ENCODE peak calls at places on chromosomes 16 and 17, in seven cellular contexts. One of them, this sample, is unnamed.

GRCh38 chr16:3458278-3458851 is 14.9 kb downstream of the NAA60 start:
- DNase-seq in Peyer's patch: no peak
- DNase-seq in GM20000: no peak
- DNase-seq in H9: no peak
- DNase-seq in activated CD8-positive, alpha-beta T cell treated with anti-CD3 and anti-CD28 coated beads for 36 hours: peak
- DNase-seq in WTC11: peak
- DNase-seq in ovary: peak
- DNase-seq in this sample: no peak

GRCh38 chr16:85445779-85446222 is 167.3 kb upstream of the GSE1 start:
- DNase-seq in Peyer's patch: no peak
- DNase-seq in GM20000: no peak
- DNase-seq in H9: no peak
- DNase-seq in activated CD8-positive, alpha-beta T cell treated with anti-CD3 and anti-CD28 coated beads for 36 hours: no peak
- DNase-seq in WTC11: no peak
- DNase-seq in ovary: no peak
- DNase-seq in this sample: no peak

GRCh38 chr17:10050597-10051101 is 145.6 kb upstream of the RCVRN start:
- DNase-seq in Peyer's patch: no peak
- DNase-seq in GM20000: peak
- DNase-seq in H9: no peak
- DNase-seq in activated CD8-positive, alpha-beta T cell treated with anti-CD3 and anti-CD28 coated beads for 36 hours: peak
- DNase-seq in WTC11: no peak
- DNase-seq in ovary: no peak
- DNase-seq in this sample: no peak

GRCh38 chr17:7634384-7634783 is 4.4 kb downstream of the SHBG start:
- DNase-seq in Peyer's patch: no peak
- DNase-seq in GM20000: no peak
- DNase-seq in H9: peak
- DNase-seq in activated CD8-positive, alpha-beta T cell treated with anti-CD3 and anti-CD28 coated beads for 36 hours: peak
- DNase-seq in WTC11: peak
- DNase-seq in ovary: peak
- DNase-seq in this sample: no peak

GRCh38 chr16:78432451-78432850 is 333.0 kb downstream of the WWOX start:
- DNase-seq in Peyer's patch: no peak
- DNase-seq in GM20000: no peak
- DNase-seq in H9: no peak
- DNase-seq in activated CD8-positive, alpha-beta T cell treated with anti-CD3 and anti-CD28 coated beads for 36 hours: no peak
- DNase-seq in WTC11: no peak
- DNase-seq in ovary: no peak
- DNase-seq in this sample: no peak

GRCh38 chr16:89123001-89123830 is 29.6 kb downstream of the ACSF3 start:
- DNase-seq in Peyer's patch: no peak
- DNase-seq in GM20000: no peak
- DNase-seq in H9: no peak
- DNase-seq in activated CD8-positive, alpha-beta T cell treated with anti-CD3 and anti-CD28 coated beads for 36 hours: no peak
- DNase-seq in WTC11: peak
- DNase-seq in ovary: no peak
- DNase-seq in this sample: no peak

GRCh38 chr16:59878999-59879398 is 1144.9 kb upstream of the GOT2 start:
- DNase-seq in Peyer's patch: no peak
- DNase-seq in GM20000: no peak
- DNase-seq in H9: no peak
- DNase-seq in activated CD8-positive, alpha-beta T cell treated with anti-CD3 and anti-CD28 coated beads for 36 hours: no peak
- DNase-seq in WTC11: no peak
- DNase-seq in ovary: no peak
- DNase-seq in this sample: no peak

GRCh38 chr16:24102120-24102740 is 153.9 kb upstream of the CACNG3 start:
- DNase-seq in Peyer's patch: no peak
- DNase-seq in GM20000: no peak
- DNase-seq in H9: no peak
- DNase-seq in activated CD8-positive, alpha-beta T cell treated with anti-CD3 and anti-CD28 coated beads for 36 hours: no peak
- DNase-seq in WTC11: peak
- DNase-seq in ovary: no peak
- DNase-seq in this sample: no peak

GRCh38 chr16:31134625-31135534 is 647 bp downstream of the PRSS8 start:
- DNase-seq in Peyer's patch: no peak
- DNase-seq in GM20000: no peak
- DNase-seq in H9: peak
- DNase-seq in activated CD8-positive, alpha-beta T cell treated with anti-CD3 and anti-CD28 coated beads for 36 hours: no peak
- DNase-seq in WTC11: peak
- DNase-seq in ovary: no peak
- DNase-seq in this sample: no peak

GRCh38 chr16:12317856-12318591 is 341.5 kb downstream of the SNX29 start:
- DNase-seq in Peyer's patch: no peak
- DNase-seq in GM20000: no peak
- DNase-seq in H9: no peak
- DNase-seq in activated CD8-positive, alpha-beta T cell treated with anti-CD3 and anti-CD28 coated beads for 36 hours: no peak
- DNase-seq in WTC11: no peak
- DNase-seq in ovary: no peak
- DNase-seq in this sample: no peak

GRCh38 chr17:70323269-70323668 is 153.9 kb downstream of the KCNJ2 start:
- DNase-seq in Peyer's patch: no peak
- DNase-seq in GM20000: no peak
- DNase-seq in H9: no peak
- DNase-seq in activated CD8-positive, alpha-beta T cell treated with anti-CD3 and anti-CD28 coated beads for 36 hours: no peak
- DNase-seq in WTC11: no peak
- DNase-seq in ovary: no peak
- DNase-seq in this sample: no peak
- TF ChIP-seq CTCF in Peyer's patch: no peak
- TF ChIP-seq CTCF in GM20000: no peak
- TF ChIP-seq CTCF in H9: no peak
- TF ChIP-seq CTCF in activated CD8-positive, alpha-beta T cell treated with anti-CD3 and anti-CD28 coated beads for 36 hours: no peak
- TF ChIP-seq CTCF in WTC11: no peak
- TF ChIP-seq CTCF in ovary: no peak
- TF ChIP-seq CTCF in this sample: no peak

GRCh38 chr17:47998044-47998443 is 27.1 kb downstream of the CDK5RAP3 start:
- DNase-seq in Peyer's patch: no peak
- DNase-seq in GM20000: no peak
- DNase-seq in H9: no peak
- DNase-seq in activated CD8-positive, alpha-beta T cell treated with anti-CD3 and anti-CD28 coated beads for 36 hours: no peak
- DNase-seq in WTC11: no peak
- DNase-seq in ovary: no peak
- DNase-seq in this sample: no peak

GRCh38 chr17:47997595-47997994 is 26.7 kb downstream of the CDK5RAP3 start:
- DNase-seq in Peyer's patch: no peak
- DNase-seq in GM20000: no peak
- DNase-seq in H9: no peak
- DNase-seq in activated CD8-positive, alpha-beta T cell treated with anti-CD3 and anti-CD28 coated beads for 36 hours: no peak
- DNase-seq in WTC11: no peak
- DNase-seq in ovary: no peak
- DNase-seq in this sample: no peak

GRCh38 chr17:48001187-48001586 is 30.3 kb downstream of the CDK5RAP3 start:
- DNase-seq in Peyer's patch: no peak
- DNase-seq in GM20000: no peak
- DNase-seq in H9: no peak
- DNase-seq in activated CD8-positive, alpha-beta T cell treated with anti-CD3 and anti-CD28 coated beads for 36 hours: no peak
- DNase-seq in WTC11: no peak
- DNase-seq in ovary: no peak
- DNase-seq in this sample: no peak

GRCh38 chr17:48002208-48002919 is 31.5 kb downstream of the CDK5RAP3 start:
- DNase-seq in Peyer's patch: no peak
- DNase-seq in GM20000: peak
- DNase-seq in H9: no peak
- DNase-seq in activated CD8-positive, alpha-beta T cell treated with anti-CD3 and anti-CD28 coated beads for 36 hours: no peak
- DNase-seq in WTC11: no peak
- DNase-seq in ovary: no peak
- DNase-seq in this sample: no peak

GRCh38 chr17:47999612-48000011 is 28.7 kb downstream of the CDK5RAP3 start:
- DNase-seq in Peyer's patch: no peak
- DNase-seq in GM20000: no peak
- DNase-seq in H9: no peak
- DNase-seq in activated CD8-positive, alpha-beta T cell treated with anti-CD3 and anti-CD28 coated beads for 36 hours: peak
- DNase-seq in WTC11: no peak
- DNase-seq in ovary: no peak
- DNase-seq in this sample: no peak
- TF ChIP-seq CTCF in Peyer's patch: no peak
- TF ChIP-seq CTCF in GM20000: no peak
- TF ChIP-seq CTCF in H9: no peak
- TF ChIP-seq CTCF in activated CD8-positive, alpha-beta T cell treated with anti-CD3 and anti-CD28 coated beads for 36 hours: no peak
- TF ChIP-seq CTCF in WTC11: no peak
- TF ChIP-seq CTCF in ovary: no peak
- TF ChIP-seq CTCF in this sample: no peak

GRCh38 chr17:81824595-81824994 is 8.5 kb downstream of the MCRIP1 start:
- DNase-seq in Peyer's patch: no peak
- DNase-seq in GM20000: no peak
- DNase-seq in H9: no peak
- DNase-seq in activated CD8-positive, alpha-beta T cell treated with anti-CD3 and anti-CD28 coated beads for 36 hours: no peak
- DNase-seq in WTC11: no peak
- DNase-seq in ovary: no peak
- DNase-seq in this sample: no peak

GRCh38 chr17:81828656-81829055 is 4.4 kb downstream of the MCRIP1 start:
- DNase-seq in Peyer's patch: no peak
- DNase-seq in GM20000: no peak
- DNase-seq in H9: no peak
- DNase-seq in activated CD8-positive, alpha-beta T cell treated with anti-CD3 and anti-CD28 coated beads for 36 hours: no peak
- DNase-seq in WTC11: no peak
- DNase-seq in ovary: no peak
- DNase-seq in this sample: no peak

GRCh38 chr17:81823800-81824550 is 9.1 kb downstream of the MCRIP1 start:
- DNase-seq in Peyer's patch: no peak
- DNase-seq in GM20000: no peak
- DNase-seq in H9: no peak
- DNase-seq in activated CD8-positive, alpha-beta T cell treated with anti-CD3 and anti-CD28 coated beads for 36 hours: no peak
- DNase-seq in WTC11: no peak
- DNase-seq in ovary: no peak
- DNase-seq in this sample: no peak

GRCh38 chr17:81822996-81823799 is 9.9 kb downstream of the MCRIP1 start:
- DNase-seq in Peyer's patch: no peak
- DNase-seq in GM20000: no peak
- DNase-seq in H9: no peak
- DNase-seq in activated CD8-positive, alpha-beta T cell treated with anti-CD3 and anti-CD28 coated beads for 36 hours: no peak
- DNase-seq in WTC11: no peak
- DNase-seq in ovary: no peak
- DNase-seq in this sample: no peak

DNA sequence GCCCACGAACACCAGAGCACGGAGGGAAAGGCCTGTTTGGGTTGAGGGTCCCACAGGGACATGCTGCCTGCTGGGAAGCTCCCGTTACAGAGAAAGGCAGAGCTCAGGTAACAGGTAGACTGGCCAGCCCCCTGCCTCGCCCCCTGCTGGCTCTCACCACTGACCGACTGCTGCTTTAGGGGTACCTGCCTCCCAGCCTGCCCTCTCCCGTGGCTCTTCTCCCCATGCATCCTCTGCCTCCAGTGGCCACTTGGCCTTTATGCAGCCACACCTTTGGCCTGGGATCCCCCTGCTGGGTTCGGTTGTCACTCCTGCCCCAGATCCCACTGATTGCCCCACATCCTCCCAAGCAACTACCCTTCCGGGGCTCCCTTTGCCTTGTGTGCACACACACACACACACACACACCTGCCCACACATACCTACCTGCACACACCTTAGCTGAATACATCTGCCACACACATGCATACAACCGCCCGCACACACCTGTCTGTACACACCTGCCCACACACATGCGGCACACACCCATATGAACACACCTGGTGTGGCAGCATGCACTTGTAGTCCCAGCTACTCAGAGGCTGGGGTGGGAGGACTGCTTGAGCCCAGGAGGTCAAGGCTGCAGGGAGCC is 7.1 kb downstream of the MCRIP1 start:
- DNase-seq in Peyer's patch: no peak
- DNase-seq in GM20000: no peak
- DNase-seq in H9: peak
- DNase-seq in activated CD8-positive, alpha-beta T cell treated with anti-CD3 and anti-CD28 coated beads for 36 hours: no peak
- DNase-seq in WTC11: peak
- DNase-seq in ovary: no peak
- DNase-seq in this sample: no peak
- TF ChIP-seq CTCF in Peyer's patch: no peak
- TF ChIP-seq CTCF in GM20000: no peak
- TF ChIP-seq CTCF in H9: peak
- TF ChIP-seq CTCF in activated CD8-positive, alpha-beta T cell treated with anti-CD3 and anti-CD28 coated beads for 36 hours: no peak
- TF ChIP-seq CTCF in WTC11: no peak
- TF ChIP-seq CTCF in ovary: no peak
- TF ChIP-seq CTCF in this sample: no peak

GRCh38 chr17:17213775-17214174 is 7.6 kb upstream of the PLD6 start:
- DNase-seq in Peyer's patch: no peak
- DNase-seq in GM20000: no peak
- DNase-seq in H9: no peak
- DNase-seq in activated CD8-positive, alpha-beta T cell treated with anti-CD3 and anti-CD28 coated beads for 36 hours: no peak
- DNase-seq in WTC11: no peak
- DNase-seq in ovary: no peak
- DNase-seq in this sample: no peak

GRCh38 chr17:17216236-17216635 is 10.1 kb upstream of the PLD6 start:
- DNase-seq in Peyer's patch: no peak
- DNase-seq in GM20000: no peak
- DNase-seq in H9: peak
- DNase-seq in activated CD8-positive, alpha-beta T cell treated with anti-CD3 and anti-CD28 coated beads for 36 hours: no peak
- DNase-seq in WTC11: no peak
- DNase-seq in ovary: no peak
- DNase-seq in this sample: no peak

GRCh38 chr17:17214646-17215436 is 8.7 kb upstream of the PLD6 start:
- DNase-seq in Peyer's patch: no peak
- DNase-seq in GM20000: no peak
- DNase-seq in H9: peak
- DNase-seq in activated CD8-positive, alpha-beta T cell treated with anti-CD3 and anti-CD28 coated beads for 36 hours: no peak
- DNase-seq in WTC11: no peak
- DNase-seq in ovary: no peak
- DNase-seq in this sample: no peak

GRCh38 chr17:17215575-17215974 is 9.4 kb upstream of the PLD6 start:
- DNase-seq in Peyer's patch: no peak
- DNase-seq in GM20000: no peak
- DNase-seq in H9: no peak
- DNase-seq in activated CD8-positive, alpha-beta T cell treated with anti-CD3 and anti-CD28 coated beads for 36 hours: no peak
- DNase-seq in WTC11: no peak
- DNase-seq in ovary: no peak
- DNase-seq in this sample: no peak

GRCh38 chr17:17216776-17217175 is 10.6 kb upstream of the PLD6 start:
- DNase-seq in Peyer's patch: no peak
- DNase-seq in GM20000: no peak
- DNase-seq in H9: peak
- DNase-seq in activated CD8-positive, alpha-beta T cell treated with anti-CD3 and anti-CD28 coated beads for 36 hours: no peak
- DNase-seq in WTC11: no peak
- DNase-seq in ovary: no peak
- DNase-seq in this sample: no peak
- TF ChIP-seq CTCF in Peyer's patch: no peak
- TF ChIP-seq CTCF in GM20000: no peak
- TF ChIP-seq CTCF in H9: peak
- TF ChIP-seq CTCF in activated CD8-positive, alpha-beta T cell treated with anti-CD3 and anti-CD28 coated beads for 36 hours: no peak
- TF ChIP-seq CTCF in WTC11: peak
- TF ChIP-seq CTCF in ovary: no peak
- TF ChIP-seq CTCF in this sample: no peak

GRCh38 chr16:813204-813915 is 12.8 kb upstream of the GNG13 start:
- DNase-seq in Peyer's patch: peak
- DNase-seq in GM20000: peak
- DNase-seq in H9: peak
- DNase-seq in activated CD8-positive, alpha-beta T cell treated with anti-CD3 and anti-CD28 coated beads for 36 hours: peak
- DNase-seq in WTC11: peak
- DNase-seq in ovary: peak
- DNase-seq in this sample: no peak
- TF ChIP-seq CTCF in Peyer's patch: peak
- TF ChIP-seq CTCF in GM20000: peak
- TF ChIP-seq CTCF in H9: peak
- TF ChIP-seq CTCF in activated CD8-positive, alpha-beta T cell treated with anti-CD3 and anti-CD28 coated beads for 36 hours: peak
- TF ChIP-seq CTCF in WTC11: peak
- TF ChIP-seq CTCF in ovary: no peak
- TF ChIP-seq CTCF in this sample: no peak

This sample was measured in natural killer cell.